ENCODE peak calls at places on chromosomes 11 and 22, in five cellular contexts. H, I, Z, R and D are unnamed samples.

GRCh38 chr11:2473361-2474058 is 28.7 kb downstream of the KCNQ1 start:
- DNase-seq in H (no peak), I (no peak), Z (no peak), R (no peak), D (no peak)

GRCh38 chr11:70532066-70532440 is 133.7 kb downstream of the CTTN start:
- DNase-seq in H (no peak), I (no peak), Z (no peak), R (no peak), D (no peak)

GRCh38 chr22:29245626-29246385 is 22.0 kb downstream of the RHBDD3 start:
- DNase-seq in H (peak; percentile 83), I (peak; percentile 41), Z (no peak), R (peak; percentile 75), D (no peak)

GRCh38 chr22:23176645-23177027 is 3.7 kb upstream of the BCR start:
- DNase-seq in H (no peak), I (no peak), Z (no peak), R (no peak), D (no peak)

GRCh38 chr22:23913661-23914353 is 19.6 kb downstream of the MIF start:
- DNase-seq in H (peak; percentile 100), I (peak; percentile 99), Z (peak; percentile 100), R (peak; percentile 100), D (peak; percentile 99)

GRCh38 chr22:20184501-20185145 is 33.8 kb upstream of the CCDC188 start:
- DNase-seq in H (no peak), I (no peak), Z (no peak), R (no peak), D (no peak)

GRCh38 chr11:115959098-115959497 is 454.9 kb upstream of the CADM1 start:
- DNase-seq in H (no peak), I (no peak), Z (no peak), R (no peak), D (no peak)

GRCh38 chr11:43830928-43831440 is 49.6 kb upstream of the ALKBH3 start:
- DNase-seq in H (no peak), I (no peak), Z (peak; percentile 57), R (peak; percentile 8), D (peak; percentile 55)

GRCh38 chr22:19846620-19847344 is 7.9 kb downstream of the GNB1L start:
- DNase-seq in H (no peak), I (no peak), Z (no peak), R (no peak), D (no peak)

GRCh38 chr11:12279672-12280108 is 97.7 kb upstream of the PARVA start:
- DNase-seq in H (no peak), I (no peak), Z (no peak), R (no peak), D (no peak)

GRCh38 chr22:43289976-43290663 is 53.1 kb downstream of the SCUBE1 start:
- DNase-seq in H (no peak), I (peak; percentile 73), Z (no peak), R (no peak), D (no peak)

DNA sequence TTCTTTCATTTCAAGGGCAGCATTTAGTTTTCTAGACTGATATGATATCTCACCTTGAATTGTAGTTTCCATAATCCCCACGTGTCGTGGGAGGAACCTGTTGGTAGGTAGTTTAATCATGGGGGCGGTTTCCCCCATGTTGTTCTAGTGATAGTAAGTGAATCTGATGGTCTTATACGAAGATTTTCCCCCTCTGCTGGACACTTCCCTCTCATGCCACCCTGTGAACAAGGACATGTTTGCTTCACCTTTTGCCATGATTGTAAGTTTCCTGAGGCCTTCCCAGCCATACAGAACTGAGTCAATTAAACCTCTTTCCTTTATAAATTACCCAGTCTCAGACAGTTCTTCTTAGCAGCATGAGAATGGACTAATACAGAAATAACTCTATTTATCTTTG is 851.1 kb upstream of the FAT3 start:
- DNase-seq in H (no peak), I (no peak), Z (no peak), R (no peak), D (no peak)
- TF ChIP-seq CTCF in H (no peak), I (no peak), Z (no peak), R (no peak), D (no peak)

GRCh38 chr22:17638182-17638431 is 450 bp upstream of the BCL2L13 start:
- DNase-seq in H (no peak), I (no peak), Z (no peak), R (no peak), D (no peak)
- TF ChIP-seq CTCF in H (no peak), I (no peak), Z (no peak), R (no peak), D (no peak)

GRCh38 chr11:45624095-45624494 is 41.3 kb downstream of the CHST1 start:
- DNase-seq in H (no peak), I (no peak), Z (no peak), R (no peak), D (no peak)

GRCh38 chr11:45622283-45622682 is 43.1 kb downstream of the CHST1 start:
- DNase-seq in H (no peak), I (no peak), Z (no peak), R (no peak), D (no peak)

GRCh38 chr11:45620243-45620642 is 45.2 kb downstream of the CHST1 start:
- DNase-seq in H (no peak), I (no peak), Z (no peak), R (no peak), D (no peak)

GRCh38 chr11:45621541-45621940 is 43.9 kb downstream of the CHST1 start:
- DNase-seq in H (no peak), I (no peak), Z (no peak), R (no peak), D (no peak)

DNA sequence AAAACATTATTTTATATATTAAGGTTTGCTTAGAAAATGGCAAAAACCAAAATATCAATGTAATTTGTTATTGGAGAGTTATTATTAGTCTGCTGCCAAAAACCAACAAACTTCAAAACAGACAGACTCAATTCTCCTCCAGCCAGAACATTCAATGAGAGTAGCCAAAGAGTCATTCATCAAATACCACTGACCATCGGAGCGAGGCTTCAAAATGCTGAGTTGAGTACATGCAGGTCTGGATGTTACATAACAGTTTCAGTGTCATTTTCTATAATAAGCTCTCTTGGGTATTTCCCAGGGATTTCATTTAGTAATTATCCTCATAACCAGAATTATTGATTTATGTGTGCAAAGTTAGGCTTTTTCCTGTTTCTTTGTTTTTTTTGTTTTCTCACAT is 42.6 kb downstream of the CHST1 start:
- DNase-seq in H (no peak), I (no peak), Z (no peak), R (no peak), D (no peak)
- TF ChIP-seq CTCF in H (no peak), I (no peak), Z (no peak), R (no peak), D (no peak)

GRCh38 chr22:38570841-38571364 is 920 bp upstream of the DMC1 start:
- DNase-seq in H (peak; percentile 65), I (no peak), Z (no peak), R (peak; percentile 36), D (no peak)
- TF ChIP-seq CTCF in H (peak; percentile 53), I (no peak), Z (no peak), R (no peak), D (no peak)

DNA sequence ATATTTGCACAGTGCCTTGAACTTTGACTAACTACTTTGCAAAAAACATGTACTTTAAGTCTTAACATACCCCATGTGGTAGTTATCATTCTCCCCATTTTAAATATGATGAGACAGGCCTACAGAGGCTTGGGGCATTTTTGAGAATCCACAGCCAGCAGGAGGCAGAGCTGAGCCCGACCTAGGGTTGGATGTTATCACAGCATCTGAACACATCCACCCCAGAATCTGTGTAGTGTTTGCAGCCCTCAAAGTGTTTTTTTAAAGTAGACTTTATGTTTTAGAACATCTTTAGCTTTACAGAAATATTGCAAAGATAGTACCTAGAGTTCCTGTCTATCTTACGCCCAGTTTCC is 17.6 kb downstream of the OTOG start:
- DNase-seq in H (peak; percentile 16), I (no peak), Z (no peak), R (no peak), D (no peak)
- TF ChIP-seq CTCF in H (peak; percentile 58), I (no peak), Z (no peak), R (no peak), D (no peak)

DNA sequence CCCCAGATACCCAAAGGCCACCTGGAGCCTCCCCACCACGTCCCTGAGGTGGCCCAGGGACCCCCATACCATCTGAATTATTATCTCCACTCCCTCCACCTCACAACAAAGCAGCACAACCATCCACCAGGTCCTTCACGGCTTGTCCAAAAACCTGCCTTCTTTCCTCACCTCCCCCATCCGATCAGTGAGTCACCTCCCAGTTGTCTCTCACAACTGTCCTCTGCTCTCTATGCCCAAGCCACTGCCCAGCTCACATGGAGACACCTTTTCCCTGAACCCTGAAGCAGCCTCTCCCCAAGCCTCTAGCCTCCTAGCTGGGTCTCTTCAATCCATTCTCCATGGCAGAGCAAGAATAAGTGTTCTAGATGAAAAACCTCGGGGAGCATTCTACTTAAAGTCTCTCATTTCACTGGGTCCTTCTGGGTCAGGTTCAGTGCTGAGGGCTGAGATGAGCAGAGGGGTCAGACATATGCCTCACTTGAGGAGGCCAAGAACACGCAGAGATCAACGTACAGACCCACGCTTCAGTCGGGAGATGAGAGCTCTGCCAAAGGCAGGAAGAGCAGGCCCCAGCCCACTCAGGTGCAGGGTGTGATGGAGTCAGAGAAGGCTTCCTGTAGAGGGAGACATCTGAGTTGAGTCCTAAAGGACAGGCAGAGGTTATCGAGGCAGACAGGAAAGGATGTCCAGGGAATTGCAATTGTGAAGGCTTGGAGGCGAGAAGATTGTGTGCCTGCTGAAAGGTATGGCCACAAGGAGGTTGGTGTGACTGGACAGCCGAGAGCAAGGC is 74.7 kb downstream of the PDE2A start:
- DNase-seq in H (no peak), I (no peak), Z (no peak), R (no peak), D (no peak)
- TF ChIP-seq CTCF in H (no peak), I (no peak), Z (no peak), R (no peak), D (peak; percentile 7)

GRCh38 chr11:9834281-9834680 is 170.4 kb downstream of the SWAP70 start:
- DNase-seq in H (no peak), I (no peak), Z (no peak), R (no peak), D (no peak)

GRCh38 chr11:9825895-9826294 is 162.0 kb downstream of the SWAP70 start:
- DNase-seq in H (no peak), I (no peak), Z (no peak), R (no peak), D (no peak)

GRCh38 chr11:9827700-9828099 is 163.8 kb downstream of the SWAP70 start:
- DNase-seq in H (no peak), I (no peak), Z (no peak), R (no peak), D (no peak)

GRCh38 chr11:9826390-9826789 is 162.5 kb downstream of the SWAP70 start:
- DNase-seq in H (no peak), I (no peak), Z (no peak), R (no peak), D (no peak)

DNA sequence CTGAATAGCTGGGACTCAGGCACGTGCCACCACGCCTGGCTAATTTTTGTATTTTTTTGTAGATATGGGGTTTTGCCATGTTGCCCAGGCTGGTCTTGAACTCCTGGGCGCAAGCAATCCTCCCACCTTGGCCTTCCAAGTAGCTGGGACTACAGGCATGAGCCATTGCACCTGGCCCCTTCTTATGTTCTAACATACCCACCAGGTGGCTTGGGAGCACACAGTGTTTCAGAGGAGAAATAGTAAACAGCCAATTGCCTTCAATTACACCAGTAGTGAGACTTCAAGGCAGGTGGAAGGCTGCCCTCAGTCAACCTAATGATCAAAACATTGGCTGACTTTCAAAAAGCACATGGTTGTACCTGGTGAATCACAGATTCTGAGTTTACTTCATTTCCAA is 167.2 kb downstream of the SWAP70 start:
- DNase-seq in H (no peak), I (no peak), Z (no peak), R (no peak), D (no peak)
- TF ChIP-seq CTCF in H (no peak), I (no peak), Z (no peak), R (no peak), D (no peak)

GRCh38 chr22:37259540-37260029 is 15.5 kb upstream of the RAC2 start:
- DNase-seq in H (no peak), I (no peak), Z (no peak), R (no peak), D (no peak)
- TF ChIP-seq CTCF in H (no peak), I (peak; percentile 36), Z (no peak), R (peak; percentile 24), D (peak; percentile 76)